ENCODE peak calls at places on chromosomes 11 and 22, in ten cellular contexts. N is activated CD8-positive, alpha-beta memory T cell treated with anti-CD3 and anti-CD28 coated beads, Interleukin-2, amount 50 U/mL, for 48 hours; K is fibroblast of gingiva; M is dorsolateral prefrontal cortex; J is IMR-90; T is CD8-positive, alpha-beta memory T cell; D is stimulated activated CD8-positive, alpha-beta memory T cell treated with anti-CD3 and anti-CD28 coated beads, Interleukin-4, amount 100 ng/mL, for 1 hour; X is astrocyte; F is NCI-H1417 treated with DMSO at 0.1 percent for 48 hours; C is amniotic epithelial cell. Z is an unnamed sample.

GRCh38 chr11:101620026-101620425 is 36.2 kb upstream of the TRPC6 start:
- DNase-seq in N (no peak), K (no peak), M (no peak), J (no peak), T (no peak), D (no peak), X (no peak), F (no peak), C (no peak), Z (no peak)

GRCh38 chr11:6799402-6799801 is at the start of gene OR6A2:
- DNase-seq in N (no peak), K (no peak), M (no peak), J (peak; percentile 47), T (no peak), D (no peak), X (no peak), F (no peak), C (peak; percentile 26), Z (no peak)

GRCh38 chr22:49297286-49297870 is 530.3 kb downstream of the BRD1 start:
- DNase-seq in N (peak; percentile 33), K (no peak), M (no peak), J (no peak), T (no peak), D (no peak), X (no peak), F (no peak), C (no peak), Z (no peak)

GRCh38 chr22:38788417-38788816 is 5.5 kb downstream of the DNAL4 start:
- DNase-seq in N (no peak), K (peak; percentile 89), M (peak; percentile 53), J (peak; percentile 96), T (no peak), D (no peak), X (peak; percentile 97), F (no peak), C (peak; percentile 93), Z (no peak)

GRCh38 chr22:33210129-33210784 is 152.1 kb upstream of the SYN3 start:
- DNase-seq in N (peak; percentile 51), K (peak; percentile 21), M (no peak), J (peak; percentile 9), T (no peak), D (no peak), X (no peak), F (peak; percentile 1), C (peak; percentile 1), Z (peak; percentile 32)

GRCh38 chr22:46884365-46884764 is 121.9 kb downstream of the TBC1D22A start:
- DNase-seq in N (no peak), K (no peak), M (no peak), J (no peak), T (no peak), D (no peak), X (no peak), F (no peak), C (no peak), Z (no peak)

GRCh38 chr11:101706541-101706940 is 122.7 kb upstream of the TRPC6 start:
- DNase-seq in N (no peak), K (peak; percentile 70), M (no peak), J (peak; percentile 83), T (no peak), D (no peak), X (peak; percentile 41), F (no peak), C (no peak), Z (no peak)

GRCh38 chr11:75476716-75477613 is 44.0 kb upstream of the KLHL35 start:
- DNase-seq in N (no peak), K (no peak), M (no peak), J (no peak), T (no peak), D (no peak), X (no peak), F (no peak), C (no peak), Z (peak; percentile 38)

GRCh38 chr22:50030315-50031188 is 18.0 kb upstream of the IL17REL start:
- DNase-seq in N (peak; percentile 91), K (peak; percentile 39), M (peak; percentile 64), J (peak; percentile 54), T (peak; percentile 75), D (peak; percentile 69), X (peak; percentile 25), F (no peak), C (peak; percentile 52), Z (peak; percentile 77)

GRCh38 chr22:39634530-39635399 is 64.2 kb downstream of the CACNA1I start:
- DNase-seq in N (peak; percentile 63), K (peak; percentile 38), M (peak; percentile 65), J (peak; percentile 92), T (no peak), D (no peak), X (peak; percentile 83), F (no peak), C (peak; percentile 86), Z (peak; percentile 84)

GRCh38 chr22:24841261-24841660 is 35.2 kb downstream of the SGSM1 start:
- DNase-seq in N (no peak), K (no peak), M (no peak), J (no peak), T (no peak), D (no peak), X (no peak), F (no peak), C (peak; percentile 15), Z (no peak)

GRCh38 chr11:16771350-16772140 is 33.1 kb downstream of the C11orf58 start:
- DNase-seq in N (peak; percentile 38), K (no peak), M (no peak), J (no peak), T (no peak), D (no peak), X (no peak), F (no peak), C (no peak), Z (no peak)

GRCh38 chr11:122046846-122047245 is 69.2 kb downstream of the BLID start:
- DNase-seq in N (no peak), K (peak; percentile 55), M (no peak), J (peak; percentile 96), T (no peak), D (no peak), X (peak; percentile 85), F (no peak), C (peak; percentile 85), Z (no peak)

GRCh38 chr22:46515208-46516111 is 22.0 kb downstream of the CELSR1 start:
- DNase-seq in N (no peak), K (no peak), M (no peak), J (peak; percentile 45), T (no peak), D (no peak), X (peak; percentile 56), F (no peak), C (peak; percentile 20), Z (no peak)

GRCh38 chr11:86916330-86916729 is 38.9 kb downstream of the FZD4 start:
- DNase-seq in N (no peak), K (peak; percentile 29), M (no peak), J (peak; percentile 76), T (no peak), D (no peak), X (peak; percentile 89), F (no peak), C (peak; percentile 52), Z (no peak)

GRCh38 chr11:73197348-73197747 is 20.7 kb upstream of the P2RY2 start:
- DNase-seq in N (no peak), K (no peak), M (no peak), J (no peak), T (no peak), D (no peak), X (no peak), F (no peak), C (no peak), Z (no peak)

GRCh38 chr11:38014405-38014804 is 1416.4 kb upstream of the RAG2 start:
- DNase-seq in N (no peak), K (peak; percentile 45), M (no peak), J (peak; percentile 20), T (no peak), D (no peak), X (peak; percentile 93), F (no peak), C (peak; percentile 31), Z (no peak)

GRCh38 chr11:118921121-118921928 is 4.4 kb downstream of the BCL9L start:
- DNase-seq in N (peak; percentile 59), K (peak; percentile 93), M (no peak), J (peak; percentile 88), T (no peak), D (no peak), X (peak; percentile 58), F (no peak), C (peak; percentile 98), Z (no peak)

GRCh38 chr11:68164437-68164836 is 43.2 kb upstream of the CHKA start:
- DNase-seq in N (no peak), K (no peak), M (no peak), J (peak; percentile 66), T (no peak), D (no peak), X (peak; percentile 20), F (no peak), C (peak; percentile 55), Z (peak; percentile 25)

GRCh38 chr11:19524171-19524671 is 188.4 kb upstream of the NAV2 start:
- DNase-seq in N (no peak), K (no peak), M (peak; percentile 76), J (peak; percentile 8), T (no peak), D (no peak), X (no peak), F (no peak), C (no peak), Z (no peak)

GRCh38 chr11:72573380-72573949 is 100.8 kb downstream of the PDE2A start:
- DNase-seq in N (no peak), K (peak; percentile 13), M (no peak), J (peak; percentile 11), T (no peak), D (no peak), X (no peak), F (no peak), C (peak; percentile 50), Z (peak; percentile 56)

GRCh38 chr11:94866231-94866827 is 98.2 kb downstream of the AMOTL1 start:
- DNase-seq in N (no peak), K (no peak), M (no peak), J (no peak), T (no peak), D (no peak), X (no peak), F (no peak), C (no peak), Z (no peak)

GRCh38 chr11:3954448-3955298 is 99.2 kb downstream of the STIM1 start:
- DNase-seq in N (no peak), K (peak; percentile 12), M (no peak), J (peak; percentile 58), T (no peak), D (no peak), X (peak; percentile 63), F (no peak), C (peak; percentile 48), Z (no peak)

GRCh38 chr11:4072668-4073285 is 21.8 kb upstream of the RRM1 start:
- DNase-seq in N (no peak), K (peak; percentile 66), M (peak; percentile 67), J (peak; percentile 80), T (peak; percentile 21), D (no peak), X (peak; percentile 39), F (peak; percentile 65), C (peak; percentile 69), Z (peak; percentile 81)

GRCh38 chr22:44180706-44181032 is at the start of gene PARVG:
- DNase-seq in N (no peak), K (no peak), M (no peak), J (no peak), T (no peak), D (no peak), X (no peak), F (no peak), C (no peak), Z (peak; percentile 13)

GRCh38 chr11:66391322-66391721 is 19.8 kb upstream of the SLC29A2 start:
- DNase-seq in N (no peak), K (no peak), M (no peak), J (no peak), T (no peak), D (no peak), X (no peak), F (no peak), C (no peak), Z (no peak)

GRCh38 chr22:39522567-39523300 is 2.4 kb downstream of the ATF4 start:
- DNase-seq in N (peak; percentile 79), K (peak; percentile 58), M (peak; percentile 78), J (peak; percentile 66), T (no peak), D (no peak), X (peak; percentile 49), F (no peak), C (peak; percentile 87), Z (peak; percentile 74)

GRCh38 chr22:46195487-46196165 is 45.3 kb downstream of the PPARA start:
- DNase-seq in N (no peak), K (peak; percentile 45), M (no peak), J (peak; percentile 48), T (no peak), D (no peak), X (no peak), F (no peak), C (peak; percentile 84), Z (no peak)

Z was measured in erythroblast.